ENCODE peak calls at places on chromosome 14, in ten cellular contexts. One of them, this sample, is unnamed.

GRCh38 chr14:63857467-63858030 is 4.7 kb downstream of the SYNE2 start:
- DNase-seq in activated CD4-positive, alpha-beta T cell treated with anti-CD3 and anti-CD28 coated beads, Interleukin-2, amount 50 U/mL, for 48 hours: no peak
- DNase-seq in stimulated activated CD4-positive, alpha-beta T cell treated with anti-CD3 and anti-CD28 coated beads, Interleukin-12 subunit alpha, Interleukin-12 subunit beta, amount 100 ng/mL, for 4 hours: no peak
- DNase-seq in stimulated activated naive B cell treated with anti-CD40 and anti-IgM and Interleukin-4, amounts not matched to agents 10 μg/mL and 1 μg/mL and 100 μg/mL, for 72 hours: no peak
- DNase-seq in epithelial cell of esophagus: peak
- DNase-seq in uterus: no peak
- DNase-seq in hepatic stellate cell: no peak
- DNase-seq in frontal cortex: no peak
- DNase-seq in H54: no peak
- DNase-seq in lung: no peak
- DNase-seq in this sample: no peak

GRCh38 chr14:24880689-24881088 is 169.3 kb downstream of the STXBP6 start:
- DNase-seq in H54: no peak
- DNase-seq in hepatic stellate cell: no peak
- DNase-seq in lung: no peak
- DNase-seq in frontal cortex: no peak
- DNase-seq in uterus: no peak
- DNase-seq in epithelial cell of esophagus: no peak
- DNase-seq in stimulated activated naive B cell treated with anti-CD40 and anti-IgM and Interleukin-4, amounts not matched to agents 10 μg/mL and 1 μg/mL and 100 μg/mL, for 72 hours: no peak
- DNase-seq in activated CD4-positive, alpha-beta T cell treated with anti-CD3 and anti-CD28 coated beads, Interleukin-2, amount 50 U/mL, for 48 hours: no peak
- DNase-seq in stimulated activated CD4-positive, alpha-beta T cell treated with anti-CD3 and anti-CD28 coated beads, Interleukin-12 subunit alpha, Interleukin-12 subunit beta, amount 100 ng/mL, for 4 hours: no peak
- DNase-seq in this sample: no peak

GRCh38 chr14:87171161-87171560 is 821.8 kb downstream of the GALC start:
- DNase-seq in activated CD4-positive, alpha-beta T cell treated with anti-CD3 and anti-CD28 coated beads, Interleukin-2, amount 50 U/mL, for 48 hours: no peak
- DNase-seq in frontal cortex: no peak
- DNase-seq in stimulated activated naive B cell treated with anti-CD40 and anti-IgM and Interleukin-4, amounts not matched to agents 10 μg/mL and 1 μg/mL and 100 μg/mL, for 72 hours: no peak
- DNase-seq in lung: no peak
- DNase-seq in H54: no peak
- DNase-seq in uterus: no peak
- DNase-seq in epithelial cell of esophagus: no peak
- DNase-seq in hepatic stellate cell: no peak
- DNase-seq in stimulated activated CD4-positive, alpha-beta T cell treated with anti-CD3 and anti-CD28 coated beads, Interleukin-12 subunit alpha, Interleukin-12 subunit beta, amount 100 ng/mL, for 4 hours: no peak
- DNase-seq in this sample: no peak

GRCh38 chr14:77258566-77258965 is 12.4 kb downstream of the NGB start:
- DNase-seq in hepatic stellate cell: no peak
- DNase-seq in stimulated activated naive B cell treated with anti-CD40 and anti-IgM and Interleukin-4, amounts not matched to agents 10 μg/mL and 1 μg/mL and 100 μg/mL, for 72 hours: no peak
- DNase-seq in epithelial cell of esophagus: no peak
- DNase-seq in lung: no peak
- DNase-seq in activated CD4-positive, alpha-beta T cell treated with anti-CD3 and anti-CD28 coated beads, Interleukin-2, amount 50 U/mL, for 48 hours: no peak
- DNase-seq in stimulated activated CD4-positive, alpha-beta T cell treated with anti-CD3 and anti-CD28 coated beads, Interleukin-12 subunit alpha, Interleukin-12 subunit beta, amount 100 ng/mL, for 4 hours: no peak
- DNase-seq in frontal cortex: no peak
- DNase-seq in uterus: no peak
- DNase-seq in H54: no peak
- DNase-seq in this sample: no peak

GRCh38 chr14:82905762-82906161 is 1372.1 kb upstream of the SEL1L start:
- DNase-seq in stimulated activated CD4-positive, alpha-beta T cell treated with anti-CD3 and anti-CD28 coated beads, Interleukin-12 subunit alpha, Interleukin-12 subunit beta, amount 100 ng/mL, for 4 hours: no peak
- DNase-seq in epithelial cell of esophagus: no peak
- DNase-seq in uterus: no peak
- DNase-seq in lung: no peak
- DNase-seq in hepatic stellate cell: no peak
- DNase-seq in frontal cortex: no peak
- DNase-seq in activated CD4-positive, alpha-beta T cell treated with anti-CD3 and anti-CD28 coated beads, Interleukin-2, amount 50 U/mL, for 48 hours: no peak
- DNase-seq in stimulated activated naive B cell treated with anti-CD40 and anti-IgM and Interleukin-4, amounts not matched to agents 10 μg/mL and 1 μg/mL and 100 μg/mL, for 72 hours: no peak
- DNase-seq in H54: no peak
- DNase-seq in this sample: no peak

GRCh38 chr14:35495278-35495677 is 38.7 kb upstream of the INSM2 start:
- DNase-seq in lung: no peak
- DNase-seq in frontal cortex: no peak
- DNase-seq in activated CD4-positive, alpha-beta T cell treated with anti-CD3 and anti-CD28 coated beads, Interleukin-2, amount 50 U/mL, for 48 hours: no peak
- DNase-seq in stimulated activated naive B cell treated with anti-CD40 and anti-IgM and Interleukin-4, amounts not matched to agents 10 μg/mL and 1 μg/mL and 100 μg/mL, for 72 hours: no peak
- DNase-seq in H54: no peak
- DNase-seq in epithelial cell of esophagus: peak
- DNase-seq in uterus: no peak
- DNase-seq in hepatic stellate cell: no peak
- DNase-seq in stimulated activated CD4-positive, alpha-beta T cell treated with anti-CD3 and anti-CD28 coated beads, Interleukin-12 subunit alpha, Interleukin-12 subunit beta, amount 100 ng/mL, for 4 hours: no peak
- DNase-seq in this sample: no peak

GRCh38 chr14:47044841-47045240 is 393.3 kb upstream of the RPL10L start:
- DNase-seq in frontal cortex: no peak
- DNase-seq in hepatic stellate cell: no peak
- DNase-seq in stimulated activated CD4-positive, alpha-beta T cell treated with anti-CD3 and anti-CD28 coated beads, Interleukin-12 subunit alpha, Interleukin-12 subunit beta, amount 100 ng/mL, for 4 hours: no peak
- DNase-seq in activated CD4-positive, alpha-beta T cell treated with anti-CD3 and anti-CD28 coated beads, Interleukin-2, amount 50 U/mL, for 48 hours: no peak
- DNase-seq in H54: no peak
- DNase-seq in stimulated activated naive B cell treated with anti-CD40 and anti-IgM and Interleukin-4, amounts not matched to agents 10 μg/mL and 1 μg/mL and 100 μg/mL, for 72 hours: no peak
- DNase-seq in epithelial cell of esophagus: peak
- DNase-seq in lung: peak
- DNase-seq in uterus: no peak
- DNase-seq in this sample: no peak

GRCh38 chr14:89848165-89848564 is 106.4 kb downstream of the EFCAB11 start:
- DNase-seq in uterus: no peak
- DNase-seq in hepatic stellate cell: peak
- DNase-seq in H54: no peak
- DNase-seq in epithelial cell of esophagus: no peak
- DNase-seq in activated CD4-positive, alpha-beta T cell treated with anti-CD3 and anti-CD28 coated beads, Interleukin-2, amount 50 U/mL, for 48 hours: no peak
- DNase-seq in lung: no peak
- DNase-seq in stimulated activated CD4-positive, alpha-beta T cell treated with anti-CD3 and anti-CD28 coated beads, Interleukin-12 subunit alpha, Interleukin-12 subunit beta, amount 100 ng/mL, for 4 hours: no peak
- DNase-seq in frontal cortex: peak
- DNase-seq in stimulated activated naive B cell treated with anti-CD40 and anti-IgM and Interleukin-4, amounts not matched to agents 10 μg/mL and 1 μg/mL and 100 μg/mL, for 72 hours: no peak
- DNase-seq in this sample: no peak

GRCh38 chr14:31420013-31420318 is 384 bp downstream of the HEATR5A start:
- DNase-seq in epithelial cell of esophagus: peak
- DNase-seq in H54: peak
- DNase-seq in stimulated activated naive B cell treated with anti-CD40 and anti-IgM and Interleukin-4, amounts not matched to agents 10 μg/mL and 1 μg/mL and 100 μg/mL, for 72 hours: no peak
- DNase-seq in frontal cortex: peak
- DNase-seq in hepatic stellate cell: no peak
- DNase-seq in stimulated activated CD4-positive, alpha-beta T cell treated with anti-CD3 and anti-CD28 coated beads, Interleukin-12 subunit alpha, Interleukin-12 subunit beta, amount 100 ng/mL, for 4 hours: no peak
- DNase-seq in uterus: peak
- DNase-seq in activated CD4-positive, alpha-beta T cell treated with anti-CD3 and anti-CD28 coated beads, Interleukin-2, amount 50 U/mL, for 48 hours: peak
- DNase-seq in lung: peak
- DNase-seq in this sample: peak

GRCh38 chr14:25041484-25041883 is 8.5 kb downstream of the STXBP6 start:
- DNase-seq in stimulated activated CD4-positive, alpha-beta T cell treated with anti-CD3 and anti-CD28 coated beads, Interleukin-12 subunit alpha, Interleukin-12 subunit beta, amount 100 ng/mL, for 4 hours: no peak
- DNase-seq in lung: no peak
- DNase-seq in hepatic stellate cell: no peak
- DNase-seq in uterus: no peak
- DNase-seq in activated CD4-positive, alpha-beta T cell treated with anti-CD3 and anti-CD28 coated beads, Interleukin-2, amount 50 U/mL, for 48 hours: no peak
- DNase-seq in stimulated activated naive B cell treated with anti-CD40 and anti-IgM and Interleukin-4, amounts not matched to agents 10 μg/mL and 1 μg/mL and 100 μg/mL, for 72 hours: no peak
- DNase-seq in H54: no peak
- DNase-seq in frontal cortex: no peak
- DNase-seq in epithelial cell of esophagus: no peak
- DNase-seq in this sample: no peak

GRCh38 chr14:100802766-100803693 is 22.9 kb upstream of the MEG3 start:
- DNase-seq in hepatic stellate cell: no peak
- DNase-seq in H54: no peak
- DNase-seq in activated CD4-positive, alpha-beta T cell treated with anti-CD3 and anti-CD28 coated beads, Interleukin-2, amount 50 U/mL, for 48 hours: no peak
- DNase-seq in frontal cortex: no peak
- DNase-seq in stimulated activated CD4-positive, alpha-beta T cell treated with anti-CD3 and anti-CD28 coated beads, Interleukin-12 subunit alpha, Interleukin-12 subunit beta, amount 100 ng/mL, for 4 hours: no peak
- DNase-seq in stimulated activated naive B cell treated with anti-CD40 and anti-IgM and Interleukin-4, amounts not matched to agents 10 μg/mL and 1 μg/mL and 100 μg/mL, for 72 hours: no peak
- DNase-seq in epithelial cell of esophagus: no peak
- DNase-seq in uterus: no peak
- DNase-seq in lung: no peak
- DNase-seq in this sample: no peak

GRCh38 chr14:92677955-92678354 is 70.5 kb downstream of the LGMN start:
- DNase-seq in activated CD4-positive, alpha-beta T cell treated with anti-CD3 and anti-CD28 coated beads, Interleukin-2, amount 50 U/mL, for 48 hours: no peak
- DNase-seq in hepatic stellate cell: no peak
- DNase-seq in uterus: no peak
- DNase-seq in epithelial cell of esophagus: no peak
- DNase-seq in lung: no peak
- DNase-seq in stimulated activated naive B cell treated with anti-CD40 and anti-IgM and Interleukin-4, amounts not matched to agents 10 μg/mL and 1 μg/mL and 100 μg/mL, for 72 hours: no peak
- DNase-seq in stimulated activated CD4-positive, alpha-beta T cell treated with anti-CD3 and anti-CD28 coated beads, Interleukin-12 subunit alpha, Interleukin-12 subunit beta, amount 100 ng/mL, for 4 hours: no peak
- DNase-seq in H54: no peak
- DNase-seq in frontal cortex: no peak
- DNase-seq in this sample: no peak

GRCh38 chr14:69346710-69347109 is 51.4 kb downstream of the ERH start:
- DNase-seq in hepatic stellate cell: peak
- DNase-seq in frontal cortex: no peak
- DNase-seq in lung: no peak
- DNase-seq in activated CD4-positive, alpha-beta T cell treated with anti-CD3 and anti-CD28 coated beads, Interleukin-2, amount 50 U/mL, for 48 hours: peak
- DNase-seq in stimulated activated naive B cell treated with anti-CD40 and anti-IgM and Interleukin-4, amounts not matched to agents 10 μg/mL and 1 μg/mL and 100 μg/mL, for 72 hours: no peak
- DNase-seq in stimulated activated CD4-positive, alpha-beta T cell treated with anti-CD3 and anti-CD28 coated beads, Interleukin-12 subunit alpha, Interleukin-12 subunit beta, amount 100 ng/mL, for 4 hours: no peak
- DNase-seq in epithelial cell of esophagus: peak
- DNase-seq in H54: no peak
- DNase-seq in uterus: no peak
- DNase-seq in this sample: no peak

GRCh38 chr14:60485057-60485599 is 735 bp downstream of the C14orf39 start:
- DNase-seq in epithelial cell of esophagus: no peak
- DNase-seq in stimulated activated naive B cell treated with anti-CD40 and anti-IgM and Interleukin-4, amounts not matched to agents 10 μg/mL and 1 μg/mL and 100 μg/mL, for 72 hours: no peak
- DNase-seq in stimulated activated CD4-positive, alpha-beta T cell treated with anti-CD3 and anti-CD28 coated beads, Interleukin-12 subunit alpha, Interleukin-12 subunit beta, amount 100 ng/mL, for 4 hours: no peak
- DNase-seq in frontal cortex: no peak
- DNase-seq in activated CD4-positive, alpha-beta T cell treated with anti-CD3 and anti-CD28 coated beads, Interleukin-2, amount 50 U/mL, for 48 hours: no peak
- DNase-seq in uterus: no peak
- DNase-seq in lung: no peak
- DNase-seq in H54: no peak
- DNase-seq in hepatic stellate cell: no peak
- DNase-seq in this sample: no peak

GRCh38 chr14:73785834-73786631 is 65.6 kb upstream of the PTGR2 start:
- DNase-seq in frontal cortex: no peak
- DNase-seq in lung: peak
- DNase-seq in stimulated activated CD4-positive, alpha-beta T cell treated with anti-CD3 and anti-CD28 coated beads, Interleukin-12 subunit alpha, Interleukin-12 subunit beta, amount 100 ng/mL, for 4 hours: peak
- DNase-seq in epithelial cell of esophagus: peak
- DNase-seq in uterus: peak
- DNase-seq in hepatic stellate cell: peak
- DNase-seq in activated CD4-positive, alpha-beta T cell treated with anti-CD3 and anti-CD28 coated beads, Interleukin-2, amount 50 U/mL, for 48 hours: peak
- DNase-seq in H54: no peak
- DNase-seq in stimulated activated naive B cell treated with anti-CD40 and anti-IgM and Interleukin-4, amounts not matched to agents 10 μg/mL and 1 μg/mL and 100 μg/mL, for 72 hours: peak
- DNase-seq in this sample: no peak

GRCh38 chr14:34804933-34805332 is 70.2 kb downstream of the BAZ1A start:
- DNase-seq in lung: no peak
- DNase-seq in uterus: no peak
- DNase-seq in frontal cortex: no peak
- DNase-seq in H54: no peak
- DNase-seq in stimulated activated CD4-positive, alpha-beta T cell treated with anti-CD3 and anti-CD28 coated beads, Interleukin-12 subunit alpha, Interleukin-12 subunit beta, amount 100 ng/mL, for 4 hours: no peak
- DNase-seq in hepatic stellate cell: no peak
- DNase-seq in epithelial cell of esophagus: no peak
- DNase-seq in activated CD4-positive, alpha-beta T cell treated with anti-CD3 and anti-CD28 coated beads, Interleukin-2, amount 50 U/mL, for 48 hours: no peak
- DNase-seq in stimulated activated naive B cell treated with anti-CD40 and anti-IgM and Interleukin-4, amounts not matched to agents 10 μg/mL and 1 μg/mL and 100 μg/mL, for 72 hours: no peak
- DNase-seq in this sample: no peak

GRCh38 chr14:100103261-100104005 is 38.2 kb downstream of the EVL start:
- DNase-seq in lung: no peak
- DNase-seq in uterus: no peak
- DNase-seq in epithelial cell of esophagus: no peak
- DNase-seq in H54: no peak
- DNase-seq in hepatic stellate cell: no peak
- DNase-seq in stimulated activated CD4-positive, alpha-beta T cell treated with anti-CD3 and anti-CD28 coated beads, Interleukin-12 subunit alpha, Interleukin-12 subunit beta, amount 100 ng/mL, for 4 hours: no peak
- DNase-seq in activated CD4-positive, alpha-beta T cell treated with anti-CD3 and anti-CD28 coated beads, Interleukin-2, amount 50 U/mL, for 48 hours: peak
- DNase-seq in frontal cortex: no peak
- DNase-seq in stimulated activated naive B cell treated with anti-CD40 and anti-IgM and Interleukin-4, amounts not matched to agents 10 μg/mL and 1 μg/mL and 100 μg/mL, for 72 hours: no peak
- DNase-seq in this sample: no peak

GRCh38 chr14:105334383-105335230 is 20.1 kb downstream of the PACS2 start:
- DNase-seq in uterus: no peak
- DNase-seq in stimulated activated CD4-positive, alpha-beta T cell treated with anti-CD3 and anti-CD28 coated beads, Interleukin-12 subunit alpha, Interleukin-12 subunit beta, amount 100 ng/mL, for 4 hours: no peak
- DNase-seq in hepatic stellate cell: no peak
- DNase-seq in epithelial cell of esophagus: peak
- DNase-seq in frontal cortex: no peak
- DNase-seq in stimulated activated naive B cell treated with anti-CD40 and anti-IgM and Interleukin-4, amounts not matched to agents 10 μg/mL and 1 μg/mL and 100 μg/mL, for 72 hours: no peak
- DNase-seq in activated CD4-positive, alpha-beta T cell treated with anti-CD3 and anti-CD28 coated beads, Interleukin-2, amount 50 U/mL, for 48 hours: no peak
- DNase-seq in H54: no peak
- DNase-seq in lung: no peak
- DNase-seq in this sample: no peak

GRCh38 chr14:105394714-105395537 is 3.4 kb upstream of the TEX22 start:
- DNase-seq in activated CD4-positive, alpha-beta T cell treated with anti-CD3 and anti-CD28 coated beads, Interleukin-2, amount 50 U/mL, for 48 hours: no peak
- DNase-seq in hepatic stellate cell: no peak
- DNase-seq in stimulated activated naive B cell treated with anti-CD40 and anti-IgM and Interleukin-4, amounts not matched to agents 10 μg/mL and 1 μg/mL and 100 μg/mL, for 72 hours: no peak
- DNase-seq in lung: no peak
- DNase-seq in frontal cortex: no peak
- DNase-seq in H54: no peak
- DNase-seq in epithelial cell of esophagus: no peak
- DNase-seq in uterus: no peak
- DNase-seq in stimulated activated CD4-positive, alpha-beta T cell treated with anti-CD3 and anti-CD28 coated beads, Interleukin-12 subunit alpha, Interleukin-12 subunit beta, amount 100 ng/mL, for 4 hours: no peak
- DNase-seq in this sample: no peak

This sample was measured in osteocyte.